ENCODE peak calls at places on chromosomes 2 and 18, in ten cellular contexts. T, F, W, C, G, E, Z, S, M and O are unnamed samples.

GRCh38 chr2:107107351-107107750 is 221.4 kb upstream of the ST6GAL2 start:
- DNase-seq in T (no peak), F (no peak), W (no peak), C (no peak), G (no peak), E (no peak), Z (no peak), S (no peak), M (no peak), O (no peak)

GRCh38 chr2:153871231-153872221 is at the start of gene GALNT13:
- DNase-seq in T (no peak), F (no peak), W (peak; percentile 58), C (peak; percentile 65), G (no peak), E (no peak), Z (peak; percentile 56), S (peak; percentile 42), M (no peak), O (no peak)

GRCh38 chr2:240981871-240982800 is 16.3 kb upstream of the SNED1 start:
- DNase-seq in T (no peak), F (no peak), W (peak; percentile 20), C (no peak), G (no peak), E (no peak), Z (no peak), S (no peak), M (no peak), O (no peak)

GRCh38 chr2:43749583-43749982 is 24.3 kb upstream of the DYNC2LI1 start:
- DNase-seq in T (no peak), F (no peak), W (no peak), C (no peak), G (no peak), E (no peak), Z (no peak), S (no peak), M (no peak), O (no peak)

GRCh38 chr2:45869165-45869501 is 217.7 kb downstream of the PRKCE start:
- DNase-seq in T (no peak), F (no peak), W (no peak), C (no peak), G (no peak), E (no peak), Z (no peak), S (no peak), M (no peak), O (no peak)

GRCh38 chr2:163657257-163657656 is 78.6 kb downstream of the FIGN start:
- DNase-seq in T (no peak), F (no peak), W (no peak), C (no peak), G (no peak), E (no peak), Z (no peak), S (no peak), M (no peak), O (no peak)

GRCh38 chr2:167275066-167275465 is 386.8 kb downstream of the XIRP2 start:
- DNase-seq in T (no peak), F (no peak), W (no peak), C (no peak), G (no peak), E (no peak), Z (no peak), S (no peak), M (no peak), O (no peak)

GRCh38 chr2:11498543-11499034 is 32.6 kb upstream of the E2F6 start:
- DNase-seq in T (no peak), F (no peak), W (peak; percentile 94), C (no peak), G (no peak), E (no peak), Z (no peak), S (no peak), M (peak; percentile 58), O (no peak)

GRCh38 chr2:225640550-225640949 is 241.0 kb downstream of the NYAP2 start:
- DNase-seq in T (no peak), F (no peak), W (no peak), C (no peak), G (no peak), E (no peak), Z (no peak), S (no peak), M (no peak), O (no peak)

GRCh38 chr2:106941372-106941993 is 55.5 kb upstream of the ST6GAL2 start:
- DNase-seq in T (no peak), F (no peak), W (no peak), C (no peak), G (no peak), E (no peak), Z (no peak), S (no peak), M (no peak), O (no peak)

GRCh38 chr2:240996161-240996833 is 2.1 kb upstream of the SNED1 start:
- DNase-seq in T (peak; percentile 2), F (no peak), W (no peak), C (peak; percentile 6), G (no peak), E (no peak), Z (no peak), S (peak; percentile 34), M (no peak), O (no peak)

GRCh38 chr2:147826615-147827375 is 18.0 kb upstream of the ACVR2A start:
- DNase-seq in T (no peak), F (no peak), W (peak; percentile 25), C (no peak), G (no peak), E (no peak), Z (no peak), S (no peak), M (no peak), O (no peak)

GRCh38 chr2:238854246-238854645 is 6.4 kb downstream of the TWIST2 start:
- DNase-seq in T (no peak), F (no peak), W (no peak), C (no peak), G (no peak), E (no peak), Z (no peak), S (no peak), M (no peak), O (no peak)

GRCh38 chr2:195382186-195382585 is 274.8 kb upstream of the SLC39A10 start:
- DNase-seq in T (peak; percentile 30), F (peak; percentile 24), W (no peak), C (no peak), G (no peak), E (no peak), Z (no peak), S (no peak), M (no peak), O (no peak)

GRCh38 chr18:35185771-35186170 is 55.1 kb upstream of the ZNF397 start:
- DNase-seq in T (no peak), F (no peak), W (no peak), C (no peak), G (no peak), E (no peak), Z (no peak), S (no peak), M (no peak), O (no peak)

GRCh38 chr2:72126186-72127100 is 21.2 kb downstream of the CYP26B1 start:
- DNase-seq in T (no peak), F (peak; percentile 8), W (no peak), C (no peak), G (no peak), E (no peak), Z (no peak), S (peak; percentile 27), M (no peak), O (no peak)

GRCh38 chr2:219908538-219908937 is 281.1 kb downstream of the SLC4A3 start:
- DNase-seq in T (no peak), F (no peak), W (no peak), C (no peak), G (no peak), E (no peak), Z (no peak), S (no peak), M (no peak), O (no peak)

GRCh38 chr2:107657049-107657448 is 169.6 kb upstream of the RGPD4 start:
- DNase-seq in T (no peak), F (no peak), W (no peak), C (no peak), G (no peak), E (no peak), Z (no peak), S (no peak), M (no peak), O (no peak)

GRCh38 chr2:240387669-240388358 is 47.6 kb upstream of the GPC1 start:
- DNase-seq in T (no peak), F (no peak), W (peak; percentile 63), C (no peak), G (peak; percentile 89), E (peak; percentile 52), Z (no peak), S (peak; percentile 36), M (no peak), O (peak; percentile 16)

GRCh38 chr2:241225983-241226382 is 37.5 kb downstream of the ANO7 start:
- DNase-seq in T (no peak), F (no peak), W (peak; percentile 15), C (no peak), G (no peak), E (no peak), Z (no peak), S (no peak), M (no peak), O (no peak)

GRCh38 chr2:86393521-86394490 is 47.4 kb upstream of the KDM3A start:
- DNase-seq in T (no peak), F (no peak), W (peak; percentile 52), C (no peak), G (no peak), E (no peak), Z (no peak), S (no peak), M (no peak), O (no peak)

GRCh38 chr2:234476766-234477165 is 20.1 kb downstream of the ARL4C start:
- DNase-seq in T (no peak), F (no peak), W (no peak), C (no peak), G (no peak), E (no peak), Z (no peak), S (no peak), M (no peak), O (no peak)

GRCh38 chr2:45283764-45284620 is 274.7 kb upstream of the SIX2 start:
- DNase-seq in T (no peak), F (no peak), W (no peak), C (no peak), G (peak; percentile 79), E (peak; percentile 52), Z (no peak), S (no peak), M (no peak), O (no peak)

GRCh38 chr18:67281746-67282145 is 234.8 kb downstream of the DSEL start:
- DNase-seq in T (no peak), F (no peak), W (no peak), C (no peak), G (no peak), E (no peak), Z (no peak), S (no peak), M (no peak), O (no peak)